ENCODE peak calls at places on chromosomes 7 and 10, in five cellular contexts. J is esophagus muscularis mucosa, X is heart left ventricle, U is A549, R is K562. B is an unnamed sample.

GRCh38 chr10:85851300-85851699 is 515.3 kb downstream of the GRID1 start:
- DNase-seq in X (no peak), R (no peak), U (no peak), J (no peak), B (no peak)

GRCh38 chr7:130356121-130356759 is 11.6 kb downstream of the CPA5 start:
- DNase-seq in R (no peak), X (peak), U (peak), J (no peak), B (peak)

GRCh38 chr7:16926283-16926682 is 44.5 kb upstream of the AGR3 start:
- DNase-seq in J (no peak), X (peak), U (no peak), R (peak), B (no peak)

GRCh38 chr10:29317423-29318021 is 28.7 kb downstream of the LYZL1 start:
- DNase-seq in J (peak), X (no peak), U (no peak), R (no peak), B (no peak)

GRCh38 chr7:93569189-93569588 is 5.3 kb downstream of the CALCR start:
- DNase-seq in J (no peak), R (no peak), U (no peak), X (no peak), B (no peak)

GRCh38 chr10:103153302-103153759 is 39.7 kb downstream of the NT5C2 start:
- DNase-seq in X (no peak), J (no peak), R (no peak), U (no peak), B (peak)

GRCh38 chr10:29841724-29842649 is 207.2 kb upstream of the SVIL start:
- DNase-seq in X (peak), U (peak), R (no peak), J (no peak), B (peak)

GRCh38 chr10:6036861-6037321 is 25.3 kb downstream of the IL2RA start:
- DNase-seq in X (no peak), R (no peak), J (peak), U (no peak), B (no peak)

GRCh38 chr7:94907420-94908203 is at the start of gene PPP1R9A:
- DNase-seq in U (peak), R (no peak), J (no peak), X (peak), B (peak)

GRCh38 chr10:79293841-79294705 is 53.2 kb upstream of the PPIF start:
- DNase-seq in X (no peak), U (no peak), R (no peak), J (no peak), B (no peak)

GRCh38 chr7:22154130-22154529 is 202.8 kb downstream of the RAPGEF5 start:
- DNase-seq in U (no peak), R (no peak), J (no peak), X (no peak), B (no peak)

GRCh38 chr7:19117081-19117869 is at the start of gene TWIST1:
- DNase-seq in U (peak), R (no peak), X (peak), J (no peak), B (peak)

GRCh38 chr7:51026341-51026740 is 243.6 kb upstream of the GRB10 start:
- DNase-seq in U (no peak), R (no peak), X (no peak), J (peak), B (no peak)

GRCh38 chr7:95493247-95493646 is 7.5 kb downstream of the ASB4 start:
- DNase-seq in X (no peak), J (no peak), U (no peak), R (no peak), B (no peak)

GRCh38 chr7:107959527-107959898 is 43.4 kb downstream of the LAMB1 start:
- DNase-seq in R (no peak), X (no peak), U (no peak), J (no peak), B (no peak)

GRCh38 chr7:131034166-131034881 is 293.4 kb upstream of the MKLN1 start:
- DNase-seq in J (no peak), X (no peak), U (no peak), R (no peak), B (no peak)

GRCh38 chr10:100146398-100146797 is 39.4 kb downstream of the ERLIN1 start:
- DNase-seq in X (no peak), U (no peak), R (no peak), J (no peak), B (no peak)

GRCh38 chr10:115710136-115710535 is 562.9 kb downstream of the GFRA1 start:
- DNase-seq in R (no peak), J (no peak), U (no peak), X (no peak), B (no peak)

GRCh38 chr7:33711231-33712019 is 193.9 kb upstream of the BMPER start:
- DNase-seq in R (no peak), X (no peak), U (no peak), J (no peak), B (no peak)

GRCh38 chr7:25891591-25891990 is 260.4 kb upstream of the NFE2L3 start:
- DNase-seq in X (no peak), U (no peak), R (no peak), J (no peak), B (no peak)

GRCh38 chr7:50921114-50921513 is 138.4 kb upstream of the GRB10 start:
- DNase-seq in X (no peak), J (no peak), U (no peak), R (no peak), B (no peak)

GRCh38 chr7:119197872-119198527 is 973.5 kb downstream of the ANKRD7 start:
- DNase-seq in R (peak), J (no peak), U (peak), X (no peak), B (no peak)

GRCh38 chr10:87505366-87506113 is 847 bp downstream of the MINPP1 start:
- DNase-seq in J (no peak), R (peak), U (peak), X (no peak), B (peak)

GRCh38 chr7:2266911-2267310 is 24.9 kb downstream of the NUDT1 start:
- DNase-seq in R (no peak), X (no peak), J (no peak), U (peak), B (no peak)

GRCh38 chr7:143299840-143300239 is 11.7 kb downstream of the CASP2 start:
- DNase-seq in X (no peak), U (peak), J (no peak), R (peak), B (no peak)

GRCh38 chr10:72322280-72323058 is 32.2 kb downstream of the DNAJB12 start:
- DNase-seq in J (no peak), R (no peak), U (no peak), X (no peak), B (no peak)

GRCh38 chr7:26212921-26213718 is 11.6 kb downstream of the CBX3 start:
- DNase-seq in U (no peak), X (no peak), J (no peak), R (no peak), B (no peak)

GRCh38 chr10:71080381-71081228 is 131.8 kb upstream of the UNC5B start:
- DNase-seq in U (no peak), X (peak), R (no peak), J (peak), B (no peak)

GRCh38 chr7:12851142-12851541 is 163.7 kb downstream of the ARL4A start:
- DNase-seq in J (no peak), U (no peak), R (no peak), X (no peak), B (no peak)

GRCh38 chr10:89425000-89425399 is 10.6 kb downstream of the IFIT5 start:
- DNase-seq in X (no peak), U (no peak), R (no peak), J (no peak), B (no peak)

GRCh38 chr10:35640951-35641429 is 1.1 kb downstream of the FZD8 start:
- DNase-seq in X (peak), U (peak), J (no peak), R (peak), B (peak)
- TF ChIP-seq CTCF in X (peak), U (no peak), J (no peak), R (no peak), B (no peak)

DNA sequence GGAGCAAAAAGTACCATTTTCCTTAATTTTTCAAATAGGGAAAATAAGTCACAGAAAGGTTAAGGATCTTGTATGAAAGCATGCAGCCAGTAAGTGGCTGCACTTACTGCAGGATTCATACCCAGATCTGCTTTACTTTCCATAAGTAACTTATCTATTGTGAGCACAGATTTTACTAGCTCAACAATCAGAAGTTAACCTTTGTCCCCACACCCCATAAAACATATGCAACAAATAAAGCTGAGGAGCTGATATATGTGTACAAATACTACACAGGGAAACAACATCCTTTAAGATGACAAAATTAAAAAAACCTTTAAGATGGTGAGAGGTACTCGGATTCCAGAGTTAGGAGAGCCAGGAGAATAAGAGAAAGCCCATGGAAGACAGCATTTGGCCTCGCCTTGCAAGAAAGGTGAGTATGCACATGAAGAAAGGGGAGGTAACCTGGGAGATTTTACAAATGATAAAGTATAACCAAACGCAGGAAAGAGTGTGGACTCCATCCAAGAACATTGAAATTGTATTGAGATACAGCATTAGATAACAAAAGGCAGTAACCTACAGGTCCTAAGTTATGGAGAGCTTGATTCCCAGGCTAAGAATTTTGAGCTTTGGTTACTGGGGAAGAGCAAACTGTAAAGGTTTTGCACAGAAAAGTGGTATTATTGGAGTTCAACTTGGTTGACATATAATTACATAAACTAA is 87.1 kb downstream of the ITGB8 start:
- DNase-seq in U (no peak), X (no peak), J (no peak), R (no peak), B (no peak)
- H3K27ac ChIP-seq in U (no peak), X (no peak), J (no peak), R (no peak), B (no peak)

GRCh38 chr7:1096156-1097119 is 8.5 kb downstream of the GPER1 start:
- DNase-seq in X (no peak), J (no peak), U (no peak), R (peak), B (no peak)
- TF ChIP-seq POLR2A in X (no peak), J (no peak), U (no peak), R (no peak), B (no peak)

GRCh38 chr7:158495780-158496179 is 91.8 kb downstream of the PTPRN2 start:
- DNase-seq in X (no peak), U (peak), J (no peak), R (peak), B (peak)
- TF ChIP-seq CTCF in X (no peak), U (peak), J (no peak), R (peak), B (no peak)

DNA sequence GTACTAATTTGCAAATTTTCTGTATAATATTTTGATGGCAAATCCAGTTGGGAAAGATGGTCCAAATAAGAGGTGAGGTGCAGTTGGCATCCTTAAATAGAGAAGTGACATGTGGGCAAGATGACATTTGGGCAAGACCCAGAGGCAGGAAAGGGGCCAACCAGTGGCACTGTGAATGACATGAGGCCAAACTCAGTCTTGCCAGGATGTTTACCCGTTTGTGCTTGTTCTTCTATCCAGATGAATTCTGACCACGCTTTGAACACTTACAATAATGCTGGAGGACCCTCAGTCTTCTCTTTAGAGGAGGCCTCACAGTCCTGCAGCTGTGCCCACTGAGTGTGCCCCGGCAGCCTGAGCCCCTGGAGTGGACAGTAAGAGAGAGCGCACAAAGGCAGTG is 45.1 kb downstream of the KCNMA1 start:
- DNase-seq in U (no peak), X (no peak), R (no peak), J (no peak), B (no peak)
- H3K27ac ChIP-seq in U (peak), X (no peak), R (no peak), J (peak), B (no peak)

DNA sequence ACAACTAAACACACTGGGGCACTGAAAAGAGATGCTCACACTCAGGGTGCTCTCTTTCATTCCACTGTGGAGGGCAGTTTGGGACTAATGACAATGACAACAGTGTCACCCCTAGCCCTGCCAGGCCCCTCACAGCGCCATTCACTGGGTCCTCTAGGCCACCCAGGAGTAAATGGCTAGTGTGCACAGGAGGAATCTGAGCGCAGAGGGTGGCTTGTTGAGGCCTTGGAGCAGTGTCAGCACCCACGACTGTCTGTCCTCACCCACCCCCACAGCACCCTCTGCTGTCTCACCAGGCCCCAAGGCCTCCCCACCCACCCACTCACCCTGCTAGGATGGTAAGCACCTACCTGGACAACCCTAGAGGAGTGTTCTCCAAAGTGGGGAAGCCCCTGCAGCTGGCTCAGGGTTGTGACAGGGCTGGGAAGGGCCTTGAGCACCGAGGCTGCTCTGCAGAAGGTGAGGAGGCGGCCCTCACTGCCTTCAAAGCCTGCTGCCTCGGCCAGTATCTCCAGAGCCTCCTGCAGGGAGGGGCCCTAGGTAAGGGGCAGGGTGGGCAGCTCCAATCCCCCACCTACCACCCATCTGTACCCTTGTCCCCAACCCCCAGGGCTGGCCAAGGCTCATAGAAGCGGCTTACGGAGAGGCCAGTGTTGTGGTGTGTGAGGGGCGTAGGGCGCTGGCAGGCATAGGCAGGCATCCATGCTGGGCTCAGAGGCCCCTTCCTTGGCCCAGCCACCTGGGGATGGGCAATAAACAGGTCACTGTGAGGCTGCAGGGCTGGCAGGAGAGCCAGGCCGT is 2.9 kb downstream of the POLM start:
- DNase-seq in X (peak), U (no peak), J (no peak), R (no peak), B (no peak)
- TF ChIP-seq POLR2A in X (no peak), U (no peak), J (no peak), R (no peak), B (no peak)

GRCh38 chr7:99035723-99036530 is 108.0 kb downstream of the SMURF1 start:
- DNase-seq in U (no peak), R (no peak), J (no peak), X (no peak), B (no peak)

GRCh38 chr7:99037327-99037940 is 106.5 kb downstream of the SMURF1 start:
- DNase-seq in U (no peak), J (no peak), X (no peak), R (no peak), B (no peak)

GRCh38 chr7:99034932-99035722 is 108.8 kb downstream of the SMURF1 start:
- DNase-seq in R (no peak), X (no peak), J (no peak), U (no peak), B (no peak)

GRCh38 chr7:99038086-99038855 is 105.6 kb downstream of the SMURF1 start:
- DNase-seq in R (no peak), X (no peak), J (no peak), U (no peak), B (no peak)

GRCh38 chr7:99036531-99037175 is 107.3 kb downstream of the SMURF1 start:
- DNase-seq in R (peak), U (peak), J (no peak), X (peak), B (no peak)
- TF ChIP-seq CTCF in R (peak), U (peak), J (no peak), X (peak), B (peak)

DNA sequence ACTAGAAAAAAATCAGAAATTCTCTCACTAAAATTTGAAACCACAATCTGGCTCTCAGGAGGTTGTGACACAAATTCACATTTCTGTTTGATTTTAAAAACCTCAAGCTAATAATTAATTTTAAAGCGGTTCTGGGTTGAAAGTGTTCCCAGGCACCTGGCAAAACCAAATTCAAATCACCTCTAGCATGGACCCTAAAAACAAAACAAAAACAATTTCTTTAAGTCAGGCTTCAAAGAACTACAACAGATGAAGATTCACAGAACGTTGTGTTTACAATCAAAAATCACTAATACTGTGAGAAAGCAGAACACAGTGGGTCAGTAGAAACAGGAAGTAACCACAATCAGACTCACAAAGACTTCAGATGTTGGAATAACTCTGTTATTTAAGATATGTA is 7.2 kb upstream of the RELN start:
- DNase-seq in X (no peak), J (no peak), U (no peak), R (peak), B (no peak)
- H3K27ac ChIP-seq in X (no peak), J (no peak), U (no peak), R (peak), B (no peak)